ENCODE peak calls at places on chromosomes 3 and 15, in eight cellular contexts. X, U, Q, I, R, J, Y and N are unnamed samples.

GRCh38 chr3:61564405-61565059 is 3.2 kb downstream of the PTPRG start:
- DNase-seq in X (peak), U (peak), Q (peak), I (no peak), R (peak), J (peak), Y (peak), N (no peak)

GRCh38 chr3:153756816-153757215 is 364.4 kb upstream of the ARHGEF26 start:
- DNase-seq in X (no peak), U (peak), Q (no peak), I (no peak), R (peak), J (no peak), Y (no peak), N (peak)

GRCh38 chr3:23611737-23612295 is 193.9 kb upstream of the UBE2E1 start:
- DNase-seq in X (peak), U (peak), Q (peak), I (no peak), R (peak), J (no peak), Y (no peak), N (no peak)

GRCh38 chr3:149623819-149624218 is 34.0 kb downstream of the WWTR1 start:
- DNase-seq in X (no peak), U (no peak), Q (no peak), I (no peak), R (peak), J (no peak), Y (no peak), N (no peak)

GRCh38 chr3:64220161-64220560 is 5.1 kb downstream of the PRICKLE2 start:
- DNase-seq in X (no peak), U (peak), Q (no peak), I (no peak), R (peak), J (no peak), Y (no peak), N (peak)

GRCh38 chr15:48888209-48888608 is 10.3 kb downstream of the EID1 start:
- DNase-seq in X (peak), U (no peak), Q (no peak), I (no peak), R (no peak), J (no peak), Y (peak), N (no peak)

GRCh38 chr3:107387555-107387954 is 10.3 kb downstream of the CCDC54 start:
- DNase-seq in X (no peak), U (peak), Q (no peak), I (no peak), R (peak), J (no peak), Y (no peak), N (no peak)

GRCh38 chr3:79200456-79200855 is 567.3 kb downstream of the ROBO1 start:
- DNase-seq in X (no peak), U (no peak), Q (no peak), I (no peak), R (peak), J (no peak), Y (no peak), N (no peak)

GRCh38 chr3:184176377-184177330 is 2.0 kb downstream of the AP2M1 start:
- DNase-seq in X (no peak), U (peak), Q (peak), I (no peak), R (peak), J (peak), Y (no peak), N (peak)

GRCh38 chr3:15361494-15362214 is 29.3 kb upstream of the SH3BP5 start:
- DNase-seq in X (peak), U (no peak), Q (peak), I (no peak), R (peak), J (no peak), Y (peak), N (no peak)

GRCh38 chr3:193132247-193132646 is 108.8 kb upstream of the PLAAT1 start:
- DNase-seq in X (no peak), U (no peak), Q (no peak), I (no peak), R (no peak), J (no peak), Y (no peak), N (no peak)

GRCh38 chr3:161266731-161267150 is 45.6 kb downstream of the NMD3 start:
- DNase-seq in X (no peak), U (peak), Q (no peak), I (no peak), R (peak), J (no peak), Y (no peak), N (no peak)

GRCh38 chr3:72597756-72598195 is 250.5 kb downstream of the SHQ1 start:
- DNase-seq in X (no peak), U (peak), Q (no peak), I (no peak), R (peak), J (no peak), Y (no peak), N (no peak)

GRCh38 chr3:143627336-143627735 is 220.9 kb downstream of the SLC9A9 start:
- DNase-seq in X (no peak), U (peak), Q (no peak), I (no peak), R (peak), J (no peak), Y (no peak), N (no peak)

GRCh38 chr3:169227911-169228310 is 435.6 kb downstream of the MECOM start:
- DNase-seq in X (peak), U (peak), Q (no peak), I (no peak), R (peak), J (no peak), Y (peak), N (no peak)

GRCh38 chr15:74884428-74885223 is 5.2 kb upstream of the MPI start:
- DNase-seq in X (no peak), U (peak), Q (no peak), I (no peak), R (peak), J (no peak), Y (no peak), N (no peak)

GRCh38 chr3:62090519-62090918 is 282.8 kb downstream of the FEZF2 start:
- DNase-seq in X (no peak), U (no peak), Q (no peak), I (no peak), R (no peak), J (no peak), Y (no peak), N (no peak)

GRCh38 chr15:94456246-94456645 is 224.9 kb downstream of the MCTP2 start:
- DNase-seq in X (no peak), U (no peak), Q (no peak), I (no peak), R (no peak), J (no peak), Y (no peak), N (no peak)

GRCh38 chr3:58492385-58492970 is 582 bp downstream of the KCTD6 start:
- DNase-seq in X (peak), U (no peak), Q (no peak), I (no peak), R (no peak), J (no peak), Y (peak), N (no peak)

GRCh38 chr3:151379083-151379734 is 5.3 kb downstream of the P2RY12 start:
- DNase-seq in X (peak), U (peak), Q (peak), I (no peak), R (peak), J (no peak), Y (no peak), N (no peak)

GRCh38 chr3:129016366-129016724 is 15.2 kb downstream of the EFCC1 start:
- DNase-seq in X (peak), U (no peak), Q (peak), I (no peak), R (no peak), J (no peak), Y (no peak), N (no peak)

GRCh38 chr3:149790265-149790664 is 2.1 kb downstream of the ANKUB1 start:
- DNase-seq in X (no peak), U (no peak), Q (no peak), I (no peak), R (peak), J (no peak), Y (no peak), N (no peak)

DNA sequence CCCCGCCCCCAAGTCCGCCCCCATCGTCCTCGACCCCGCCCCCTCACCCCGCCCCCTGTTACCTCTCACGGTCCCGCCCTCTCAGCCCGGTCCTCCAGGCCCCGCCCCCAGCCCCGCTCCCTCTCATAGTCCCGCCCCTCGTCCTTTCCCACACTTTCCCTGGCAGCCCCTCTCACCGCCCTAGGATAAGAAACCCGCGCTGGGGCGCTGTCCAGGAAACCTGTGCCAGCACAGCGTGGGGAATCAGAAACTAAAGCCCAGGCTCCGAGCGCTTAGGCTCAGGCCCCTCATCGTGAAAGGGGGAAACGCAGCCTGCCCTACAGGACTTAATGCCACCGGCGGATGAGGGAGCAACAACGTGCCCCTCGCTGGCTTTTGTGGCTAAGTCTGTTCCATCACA is 20.9 kb downstream of the TRPM1 start:
- DNase-seq in X (no peak), U (peak), Q (peak), I (peak), R (peak), J (no peak), Y (peak), N (no peak)
- H3K4me3 ChIP-seq in X (no peak), U (peak), Q (no peak), I (peak), R (peak), J (peak), Y (peak), N (peak)

GRCh38 chr3:189144645-189145044 is 27.1 kb upstream of the TPRG1 start:
- DNase-seq in X (peak), U (peak), Q (no peak), I (peak), R (peak), J (no peak), Y (no peak), N (no peak)
- TF ChIP-seq CTCF in X (peak), U (peak), Q (peak), I (peak), R (peak), J (peak), Y (no peak), N (peak)

DNA sequence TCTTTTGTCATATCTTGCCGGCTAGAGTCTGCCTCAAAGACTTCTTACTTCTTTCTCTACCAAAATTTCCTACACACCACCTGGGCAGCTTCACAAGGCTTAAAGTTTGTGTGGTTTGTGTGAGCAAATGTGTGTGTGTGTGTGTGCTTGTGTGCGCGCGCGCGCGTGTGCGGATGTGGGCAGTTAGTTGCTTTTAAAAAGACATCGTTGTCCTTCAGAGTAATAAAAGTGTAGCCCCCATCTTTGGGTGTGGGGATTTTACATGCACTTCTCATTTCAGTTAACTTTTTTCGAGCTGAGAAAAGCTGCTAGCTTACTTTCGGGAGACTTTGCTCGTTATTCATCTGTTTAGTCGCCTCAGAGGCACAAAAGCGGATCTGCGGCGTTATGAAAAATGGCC is 36.0 kb downstream of the ZIC4 start:
- DNase-seq in X (no peak), U (no peak), Q (no peak), I (no peak), R (no peak), J (no peak), Y (no peak), N (no peak)
- H3K4me3 ChIP-seq in X (no peak), U (no peak), Q (no peak), I (no peak), R (no peak), J (no peak), Y (no peak), N (no peak)

GRCh38 chr3:81003008-81003407 is 758.4 kb downstream of the GBE1 start:
- DNase-seq in X (no peak), U (no peak), Q (no peak), I (no peak), R (no peak), J (no peak), Y (no peak), N (no peak)

GRCh38 chr3:81003817-81004216 is 757.6 kb downstream of the GBE1 start:
- DNase-seq in X (no peak), U (no peak), Q (no peak), I (no peak), R (no peak), J (no peak), Y (no peak), N (no peak)

GRCh38 chr3:81005992-81006391 is 755.5 kb downstream of the GBE1 start:
- DNase-seq in X (no peak), U (no peak), Q (no peak), I (no peak), R (no peak), J (no peak), Y (no peak), N (no peak)
- TF ChIP-seq CTCF in X (no peak), U (no peak), Q (no peak), I (no peak), R (no peak), J (no peak), Y (no peak), N (peak)

GRCh38 chr3:53160335-53160659 is 712 bp upstream of the PRKCD start:
- DNase-seq in X (no peak), U (no peak), Q (no peak), I (no peak), R (no peak), J (no peak), Y (no peak), N (no peak)

GRCh38 chr3:53160660-53161344 is at the start of gene PRKCD:
- DNase-seq in X (peak), U (peak), Q (peak), I (no peak), R (peak), J (peak), Y (peak), N (no peak)

GRCh38 chr3:53157974-53158580 is 2.9 kb upstream of the PRKCD start:
- DNase-seq in X (no peak), U (no peak), Q (no peak), I (no peak), R (no peak), J (no peak), Y (no peak), N (no peak)

GRCh38 chr3:53158700-53159414 is 2.2 kb upstream of the PRKCD start:
- DNase-seq in X (no peak), U (peak), Q (no peak), I (no peak), R (no peak), J (no peak), Y (no peak), N (no peak)

GRCh38 chr3:53159415-53160135 is 1.4 kb upstream of the PRKCD start:
- DNase-seq in X (no peak), U (peak), Q (peak), I (no peak), R (peak), J (no peak), Y (no peak), N (no peak)
- H3K4me3 ChIP-seq in X (no peak), U (no peak), Q (no peak), I (no peak), R (no peak), J (no peak), Y (no peak), N (peak)

GRCh38 chr3:40869939-40870338 is 329.4 kb upstream of the CTNNB1 start:
- DNase-seq in X (no peak), U (no peak), Q (no peak), I (no peak), R (no peak), J (no peak), Y (no peak), N (no peak)
- TF ChIP-seq CTCF in X (no peak), U (no peak), Q (no peak), I (no peak), R (no peak), J (no peak), Y (peak), N (no peak)

DNA sequence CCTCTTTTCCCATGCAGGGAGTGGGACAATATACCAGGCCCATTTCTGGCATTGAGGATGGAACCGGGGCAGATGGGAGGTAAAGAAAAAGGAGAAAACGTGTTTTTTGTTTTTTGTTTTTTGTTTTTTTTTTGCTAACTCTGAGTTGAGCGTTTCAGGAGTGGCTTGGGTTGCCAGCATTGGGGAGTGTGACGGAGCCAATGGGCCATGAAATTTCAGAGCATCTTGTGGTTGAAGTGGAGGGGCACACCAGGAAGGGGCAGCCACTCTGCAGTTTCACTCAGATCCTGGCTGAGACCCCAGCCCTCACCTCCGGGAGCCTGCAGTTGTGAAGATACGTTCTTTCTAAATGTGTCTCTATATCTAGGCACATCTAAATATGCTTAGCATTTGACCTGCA is 240.5 kb downstream of the TLE3 start:
- DNase-seq in X (no peak), U (no peak), Q (no peak), I (no peak), R (no peak), J (no peak), Y (no peak), N (no peak)
- H3K4me3 ChIP-seq in X (no peak), U (no peak), Q (no peak), I (no peak), R (no peak), J (no peak), Y (no peak), N (no peak)

DNA sequence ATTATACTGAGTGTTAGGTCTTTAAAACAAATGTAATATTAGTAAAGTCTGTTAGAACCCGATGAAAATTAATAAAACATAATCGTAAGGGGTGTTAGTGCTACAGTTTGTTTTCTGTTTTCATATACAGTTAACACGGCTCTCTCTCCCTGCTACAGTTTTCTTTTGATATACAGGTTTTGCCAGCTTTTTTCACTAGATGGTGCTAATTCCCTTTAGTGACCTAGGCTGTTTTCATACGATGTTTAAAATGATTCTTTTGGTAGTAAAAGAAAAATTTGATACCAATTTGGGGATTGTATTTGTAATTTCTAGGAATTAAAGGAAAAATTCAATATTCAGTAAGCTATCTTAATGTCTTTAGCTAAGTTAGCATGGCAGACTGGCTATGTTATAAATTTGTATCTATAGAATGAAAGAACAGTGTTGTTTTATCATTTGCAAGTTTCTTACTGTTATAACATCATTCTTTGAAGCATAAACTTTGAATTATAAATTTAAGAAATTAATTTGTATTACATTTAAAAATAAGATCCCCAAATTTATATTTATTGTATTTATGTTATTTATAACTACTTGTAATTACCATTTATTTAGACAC is 11.5 kb downstream of the APH1B start:
- DNase-seq in X (peak), U (peak), Q (no peak), I (no peak), R (peak), J (no peak), Y (no peak), N (no peak)
- TF ChIP-seq CTCF in X (peak), U (peak), Q (peak), I (peak), R (peak), J (peak), Y (peak), N (peak)